ENCODE peak calls at places on chromosomes 13 and 19, in nine cellular contexts. W is stimulated activated CD8-positive, alpha-beta memory T cell treated with anti-CD3 and anti-CD28 coated beads, Interleukin-7, amount 100 ng/mL, for 4 hours; H is HTR-8/SVneo; G is HFFc6; A is T follicular helper cell; F is T-helper 9 cell; X is psoas muscle; C is T-helper 17 cell; S is NB4. J is an unnamed sample.

GRCh38 chr13:110714798-110715394 is 1.4 kb downstream of the ING1 start:
- DNase-seq in H (no peak), F (peak; percentile 41), S (peak; percentile 72), A (peak; percentile 33), G (no peak), X (peak; percentile 78), C (peak; percentile 31), W (peak; percentile 43), J (no peak)

GRCh38 chr19:52343548-52343947 is 7.5 kb downstream of the ZNF610 start:
- DNase-seq in G (no peak), S (peak; percentile 83), H (peak; percentile 41), C (peak; percentile 14), F (peak; percentile 32), X (no peak), W (peak; percentile 17), A (peak; percentile 12), J (no peak)

GRCh38 chr19:47509973-47510372 is 4.9 kb downstream of the NAPA start:
- DNase-seq in G (no peak), S (no peak), W (no peak), A (no peak), F (no peak), X (peak; percentile 79), C (no peak), H (no peak), J (no peak)

GRCh38 chr19:51034704-51035103 is at the start of gene KLK12:
- DNase-seq in S (no peak), X (no peak), G (no peak), F (no peak), W (no peak), A (no peak), H (no peak), C (no peak), J (no peak)

GRCh38 chr19:58296086-58296485 is 9.1 kb upstream of the ERVK3-1 start:
- DNase-seq in S (no peak), X (no peak), A (no peak), F (no peak), C (no peak), H (no peak), G (no peak), W (no peak), J (no peak)

GRCh38 chr13:108859202-108860012 is 230.0 kb downstream of the MYO16 start:
- DNase-seq in X (no peak), G (peak; percentile 77), C (no peak), A (no peak), F (no peak), H (peak; percentile 33), S (no peak), W (no peak), J (no peak)

GRCh38 chr19:480016-480855 is 16.1 kb upstream of the MADCAM1 start:
- DNase-seq in G (peak; percentile 11), X (peak; percentile 89), C (no peak), S (peak; percentile 46), A (peak; percentile 37), W (no peak), H (no peak), F (peak; percentile 40), J (peak; percentile 27)

GRCh38 chr19:42452590-42452989 is 9.8 kb upstream of the CXCL17 start:
- DNase-seq in A (no peak), H (no peak), F (no peak), S (peak; percentile 15), G (no peak), C (no peak), W (no peak), X (no peak), J (no peak)

GRCh38 chr19:35090160-35090794 is 25.3 kb upstream of the FXYD3 start:
- DNase-seq in H (peak; percentile 79), A (peak; percentile 6), G (peak; percentile 45), F (peak; percentile 23), S (peak; percentile 47), W (no peak), C (no peak), X (no peak), J (peak; percentile 88)

GRCh38 chr13:113378825-113379224 is 14.9 kb upstream of the GRTP1 start:
- DNase-seq in A (no peak), F (no peak), X (no peak), C (no peak), H (no peak), W (no peak), G (no peak), S (no peak), J (no peak)

GRCh38 chr13:60583911-60584753 is 187.1 kb downstream of the TDRD3 start:
- DNase-seq in F (no peak), A (no peak), S (peak; percentile 94), X (no peak), C (no peak), G (peak; percentile 20), H (no peak), W (no peak), J (no peak)

GRCh38 chr19:37251308-37252229 is 33.6 kb downstream of the ZNF383 start:
- DNase-seq in F (peak; percentile 25), C (peak; percentile 20), G (peak; percentile 50), H (peak; percentile 89), W (peak; percentile 1), X (peak; percentile 80), A (peak; percentile 4), S (no peak), J (peak; percentile 67)

GRCh38 chr13:48165727-48166126 is 67.3 kb upstream of the ITM2B start:
- DNase-seq in H (no peak), S (no peak), X (no peak), G (no peak), A (no peak), W (no peak), F (no peak), C (no peak), J (no peak)

GRCh38 chr13:108962652-108963051 is 333.2 kb downstream of the MYO16 start:
- DNase-seq in F (no peak), H (no peak), W (no peak), S (no peak), C (no peak), A (no peak), X (no peak), G (no peak), J (no peak)

GRCh38 chr19:50434525-50434924 is 1.8 kb downstream of the MYBPC2 start:
- DNase-seq in H (no peak), F (no peak), A (no peak), X (peak; percentile 81), S (no peak), G (no peak), W (no peak), C (no peak), J (no peak)

GRCh38 chr19:38263696-38264485 is 482 bp upstream of the SPINT2 start:
- DNase-seq in S (no peak), G (peak; percentile 69), C (peak; percentile 81), X (peak; percentile 51), H (peak; percentile 62), A (peak; percentile 62), F (peak; percentile 60), W (peak; percentile 70), J (no peak)

GRCh38 chr19:8575467-8575997 is 1.7 kb downstream of the MYO1F start:
- DNase-seq in S (peak; percentile 88), X (no peak), F (peak; percentile 30), W (peak; percentile 46), C (peak; percentile 17), A (peak; percentile 28), H (peak; percentile 40), G (peak; percentile 16), J (no peak)

GRCh38 chr13:36882829-36883390 is 37.1 kb downstream of the SMAD9 start:
- DNase-seq in X (no peak), S (no peak), F (no peak), C (no peak), H (no peak), W (no peak), G (no peak), A (no peak), J (no peak)

GRCh38 chr13:110743687-110744086 is 30.2 kb downstream of the ING1 start:
- DNase-seq in G (no peak), A (no peak), H (no peak), F (no peak), W (no peak), X (no peak), S (no peak), C (no peak), J (no peak)

GRCh38 chr13:106433066-106433465 is 102.4 kb downstream of the EFNB2 start:
- DNase-seq in W (no peak), C (no peak), X (no peak), H (no peak), S (no peak), F (no peak), A (no peak), G (no peak), J (no peak)

GRCh38 chr13:100443998-100444328 is 144.6 kb downstream of the GGACT start:
- DNase-seq in F (no peak), G (peak; percentile 19), S (no peak), W (no peak), C (no peak), X (no peak), A (no peak), H (no peak), J (no peak)

GRCh38 chr13:51050021-51050886 is 60.8 kb downstream of the C13orf42 start:
- DNase-seq in W (no peak), X (no peak), H (no peak), A (no peak), S (no peak), F (no peak), C (no peak), G (no peak), J (no peak)

GRCh38 chr13:99972190-99972731 is 694 bp upstream of the ZIC5 start:
- DNase-seq in X (no peak), S (no peak), W (no peak), G (no peak), C (no peak), A (no peak), H (no peak), F (no peak), J (no peak)

GRCh38 chr19:31946491-31946890 is 398.9 kb upstream of the ZNF507 start:
- DNase-seq in G (no peak), C (no peak), F (no peak), X (no peak), H (no peak), W (no peak), S (peak; percentile 6), A (no peak), J (no peak)

GRCh38 chr19:21028969-21029268 is 8.5 kb downstream of the ZNF430 start:
- DNase-seq in S (no peak), A (no peak), X (no peak), H (no peak), F (no peak), W (no peak), G (no peak), C (no peak), J (no peak)

GRCh38 chr13:44734204-44734707 is 158.1 kb upstream of the TSC22D1 start:
- DNase-seq in S (no peak), G (peak; percentile 36), C (no peak), W (no peak), A (no peak), F (no peak), H (no peak), X (peak; percentile 93), J (peak; percentile 66)

GRCh38 chr13:42101821-42102580 is 53.6 kb downstream of the DGKH start:
- DNase-seq in C (no peak), W (no peak), S (no peak), F (no peak), G (no peak), H (no peak), A (no peak), X (peak; percentile 56), J (no peak)

GRCh38 chr13:33775339-33776108 is 42.4 kb upstream of the RFC3 start:
- DNase-seq in H (no peak), W (no peak), F (no peak), S (no peak), C (no peak), A (no peak), X (no peak), G (no peak), J (no peak)

GRCh38 chr13:31862828-31863227 is 123.5 kb downstream of the RXFP2 start:
- DNase-seq in F (no peak), X (no peak), S (no peak), W (no peak), G (no peak), A (no peak), H (no peak), C (no peak), J (no peak)

GRCh38 chr13:93797463-93797862 is 570.9 kb downstream of the GPC6 start:
- DNase-seq in H (no peak), F (no peak), C (no peak), G (no peak), A (no peak), W (no peak), S (peak; percentile 2), X (no peak), J (no peak)

GRCh38 chr13:110336681-110337080 is 29.6 kb downstream of the COL4A2 start:
- DNase-seq in C (no peak), F (no peak), S (no peak), H (no peak), X (no peak), A (no peak), G (no peak), W (no peak), J (no peak)